ENCODE peak calls at places on chromosomes 12 and 14, in five cellular contexts. M is naive thymus-derived CD4-positive, alpha-beta T cell; F is AG20443; P is hypothalamus; A is fibroblast of pulmonary artery. C is an unnamed sample.

GRCh38 chr14:50399251-50400032 is 2.8 kb upstream of the CDKL1 start:
- DNase-seq in P (no peak), M (no peak), F (no peak), A (peak), C (no peak)

GRCh38 chr12:117158911-117159310 is 31.4 kb downstream of the FBXO21 start:
- DNase-seq in A (peak), F (no peak), M (no peak), P (no peak), C (no peak)

GRCh38 chr14:65100905-65101541 is 1.3 kb downstream of the MAX start:
- DNase-seq in M (peak), F (no peak), A (peak), P (no peak), C (no peak)

GRCh38 chr14:50846171-50846880 is 15.4 kb upstream of the NIN start:
- DNase-seq in A (peak), M (no peak), P (no peak), F (peak), C (no peak)

GRCh38 chr12:57046947-57047890 is 2.7 kb downstream of the MYO1A start:
- DNase-seq in A (no peak), P (no peak), F (peak), M (peak), C (no peak)

GRCh38 chr12:46585854-46586621 is 213.5 kb upstream of the SLC38A2 start:
- DNase-seq in M (peak), F (no peak), A (peak), P (no peak), C (no peak)

GRCh38 chr14:38108681-38109080 is 99.0 kb upstream of the SSTR1 start:
- DNase-seq in A (peak), M (no peak), P (no peak), F (peak), C (no peak)

GRCh38 chr12:121579190-121579791 is 1.5 kb downstream of the KDM2B start:
- DNase-seq in P (peak), F (peak), A (peak), M (peak), C (peak)

GRCh38 chr12:2692156-2692555 is 102.6 kb upstream of the FKBP4 start:
- DNase-seq in P (no peak), M (no peak), A (no peak), F (no peak), C (no peak)

GRCh38 chr14:51211149-51211548 is 28.9 kb upstream of the TMX1 start:
- DNase-seq in A (peak), P (no peak), M (no peak), F (no peak), C (no peak)

C was measured in caudate nucleus.